ENCODE peak calls at places on chromosomes 3 and 15, in ten cellular contexts. P, K, X, S, R, B, Z, T, U and H are unnamed samples.

GRCh38 chr3:142578309-142579223 is at the start of gene ATR:
- DNase-seq in P (peak), K (peak), X (peak), S (peak), R (peak), B (peak), Z (peak), T (peak), U (peak), H (peak)

GRCh38 chr15:72319360-72319984 is 485 bp downstream of the CELF6 start:
- DNase-seq in P (no peak), K (peak), X (peak), S (peak), R (no peak), B (peak), Z (peak), T (peak), U (peak), H (no peak)

GRCh38 chr15:69591905-69592508 is 139.4 kb downstream of the RPLP1 start:
- DNase-seq in P (no peak), K (no peak), X (no peak), S (no peak), R (no peak), B (no peak), Z (no peak), T (no peak), U (no peak), H (no peak)

GRCh38 chr15:40486066-40486770 is 15.4 kb downstream of the CHST14 start:
- DNase-seq in P (no peak), K (no peak), X (no peak), S (peak), R (no peak), B (no peak), Z (peak), T (no peak), U (no peak), H (no peak)

GRCh38 chr3:108090066-108090700 is 648 bp downstream of the CD47 start:
- DNase-seq in P (no peak), K (no peak), X (no peak), S (peak), R (peak), B (peak), Z (no peak), T (peak), U (peak), H (no peak)

GRCh38 chr3:15536856-15537255 is 15.3 kb upstream of the COLQ start:
- DNase-seq in P (no peak), K (no peak), X (no peak), S (no peak), R (no peak), B (no peak), Z (no peak), T (no peak), U (no peak), H (no peak)

GRCh38 chr15:69976366-69976994 is 121.2 kb downstream of the TLE3 start:
- DNase-seq in P (no peak), K (no peak), X (peak), S (peak), R (no peak), B (peak), Z (no peak), T (no peak), U (peak), H (peak)

GRCh38 chr15:73078722-73079121 is 26.5 kb downstream of the NEO1 start:
- DNase-seq in P (peak), K (no peak), X (no peak), S (no peak), R (no peak), B (peak), Z (no peak), T (peak), U (peak), H (no peak)

GRCh38 chr3:1082024-1082633 is 10.7 kb upstream of the CNTN6 start:
- DNase-seq in P (no peak), K (no peak), X (no peak), S (peak), R (peak), B (peak), Z (peak), T (peak), U (peak), H (peak)

GRCh38 chr3:147409143-147410121 is at the start of gene ZIC1:
- DNase-seq in P (no peak), K (no peak), X (no peak), S (no peak), R (no peak), B (peak), Z (no peak), T (no peak), U (no peak), H (no peak)

GRCh38 chr3:120145498-120146285 is 51.4 kb upstream of the GSK3B start:
- DNase-seq in P (no peak), K (no peak), X (peak), S (peak), R (peak), B (no peak), Z (no peak), T (no peak), U (peak), H (no peak)

GRCh38 chr3:38587548-38588131 is 61.8 kb downstream of the SCN5A start:
- DNase-seq in P (no peak), K (peak), X (peak), S (no peak), R (no peak), B (no peak), Z (peak), T (no peak), U (no peak), H (no peak)

GRCh38 chr3:52005571-52005986 is 9.9 kb upstream of the RPL29 start:
- DNase-seq in P (peak), K (no peak), X (no peak), S (no peak), R (no peak), B (peak), Z (peak), T (no peak), U (peak), H (no peak)

GRCh38 chr3:150581174-150581573 is 21.9 kb upstream of the SELENOT start:
- DNase-seq in P (no peak), K (no peak), X (no peak), S (no peak), R (no peak), B (no peak), Z (no peak), T (no peak), U (no peak), H (no peak)

GRCh38 chr3:164390046-164390445 is 688.2 kb downstream of the SI start:
- DNase-seq in P (no peak), K (no peak), X (no peak), S (no peak), R (no peak), B (peak), Z (no peak), T (no peak), U (no peak), H (no peak)

GRCh38 chr3:172560026-172560425 is 36.8 kb upstream of the TNFSF10 start:
- DNase-seq in P (no peak), K (no peak), X (no peak), S (no peak), R (no peak), B (no peak), Z (no peak), T (no peak), U (no peak), H (no peak)

GRCh38 chr3:36201546-36201945 is 178.8 kb upstream of the STAC start:
- DNase-seq in P (no peak), K (no peak), X (no peak), S (no peak), R (no peak), B (peak), Z (no peak), T (no peak), U (no peak), H (no peak)

GRCh38 chr15:66682865-66683264 is 19.2 kb upstream of the SMAD6 start:
- DNase-seq in P (no peak), K (no peak), X (no peak), S (peak), R (no peak), B (no peak), Z (no peak), T (no peak), U (peak), H (no peak)

GRCh38 chr3:195584543-195584870 is 767 bp upstream of the APOD start:
- DNase-seq in P (no peak), K (no peak), X (no peak), S (no peak), R (no peak), B (no peak), Z (no peak), T (no peak), U (no peak), H (no peak)

GRCh38 chr3:56862352-56863062 is 60.8 kb upstream of the ARHGEF3 start:
- DNase-seq in P (no peak), K (no peak), X (no peak), S (peak), R (no peak), B (no peak), Z (no peak), T (no peak), U (peak), H (no peak)

GRCh38 chr3:186882881-186883685 is 40.6 kb downstream of the ADIPOQ start:
- DNase-seq in P (no peak), K (no peak), X (no peak), S (no peak), R (no peak), B (no peak), Z (no peak), T (no peak), U (peak), H (no peak)

GRCh38 chr15:73284073-73284472 is 84.7 kb downstream of the HCN4 start:
- DNase-seq in P (no peak), K (no peak), X (no peak), S (no peak), R (no peak), B (no peak), Z (no peak), T (no peak), U (peak), H (peak)

GRCh38 chr15:41546846-41547786 is 3.1 kb upstream of the RPAP1 start:
- DNase-seq in P (no peak), K (no peak), X (no peak), S (no peak), R (no peak), B (no peak), Z (no peak), T (no peak), U (peak), H (no peak)

GRCh38 chr15:62857411-62857853 is 185.1 kb upstream of the TPM1 start:
- DNase-seq in P (no peak), K (no peak), X (no peak), S (no peak), R (no peak), B (no peak), Z (no peak), T (no peak), U (no peak), H (no peak)

GRCh38 chr15:57618325-57618724 is 26.6 kb downstream of the MYZAP start:
- DNase-seq in P (no peak), K (no peak), X (no peak), S (no peak), R (no peak), B (no peak), Z (no peak), T (no peak), U (no peak), H (no peak)

GRCh38 chr3:188280627-188281026 is 126.7 kb downstream of the LPP start:
- DNase-seq in P (no peak), K (no peak), X (no peak), S (no peak), R (no peak), B (no peak), Z (no peak), T (no peak), U (no peak), H (no peak)

GRCh38 chr3:138348950-138349739 is 766 bp downstream of the MRAS start:
- DNase-seq in P (no peak), K (no peak), X (no peak), S (no peak), R (no peak), B (peak), Z (no peak), T (no peak), U (peak), H (no peak)

GRCh38 chr3:23991236-23992050 is 46.4 kb downstream of the NR1D2 start:
- DNase-seq in P (no peak), K (no peak), X (no peak), S (no peak), R (no peak), B (no peak), Z (no peak), T (no peak), U (no peak), H (peak)

GRCh38 chr3:66208189-66208588 is 12.6 kb upstream of the SLC25A26 start:
- DNase-seq in P (no peak), K (no peak), X (no peak), S (no peak), R (no peak), B (no peak), Z (no peak), T (no peak), U (no peak), H (no peak)

GRCh38 chr3:123881771-123882170 is 2.4 kb downstream of the MYLK start:
- DNase-seq in P (no peak), K (no peak), X (no peak), S (no peak), R (no peak), B (peak), Z (no peak), T (no peak), U (no peak), H (no peak)

GRCh38 chr3:99817047-99817436 is 620 bp upstream of the CMSS1 start:
- DNase-seq in P (no peak), K (no peak), X (no peak), S (no peak), R (no peak), B (peak), Z (no peak), T (no peak), U (no peak), H (no peak)

GRCh38 chr3:99817437-99818240 is at the start of gene CMSS1:
- DNase-seq in P (peak), K (peak), X (peak), S (peak), R (peak), B (peak), Z (peak), T (peak), U (peak), H (peak)

GRCh38 chr3:99823723-99824711 is 6.4 kb downstream of the CMSS1 start:
- DNase-seq in P (no peak), K (no peak), X (no peak), S (no peak), R (no peak), B (no peak), Z (no peak), T (no peak), U (no peak), H (no peak)

GRCh38 chr3:99818818-99819217 is 1.2 kb downstream of the CMSS1 start:
- DNase-seq in P (no peak), K (no peak), X (no peak), S (no peak), R (no peak), B (no peak), Z (no peak), T (no peak), U (no peak), H (no peak)
- H3K4me3 ChIP-seq in P (peak), K (no peak), X (peak), S (peak), R (no peak), B (peak), Z (no peak), T (no peak), U (peak), H (peak)

DNA sequence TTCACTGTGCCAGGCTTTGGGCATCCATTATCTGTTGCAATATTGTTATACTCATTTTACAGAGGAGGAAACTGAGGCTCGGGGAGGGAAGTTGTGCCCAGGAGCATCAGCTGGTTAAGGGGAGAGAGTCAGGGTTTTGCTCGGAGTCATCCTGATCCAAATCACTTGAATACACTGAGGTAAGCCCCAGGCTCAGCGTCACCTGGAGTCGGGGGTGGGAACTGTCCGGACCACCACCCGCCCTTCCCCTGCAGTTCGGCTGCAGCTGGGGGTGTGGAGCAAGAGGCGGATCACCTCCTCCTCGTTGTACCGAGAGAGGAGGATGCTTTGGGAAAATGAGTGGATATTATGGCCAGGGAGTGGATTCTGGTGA is 646 bp downstream of the HRH1 start:
- DNase-seq in P (no peak), K (peak), X (no peak), S (no peak), R (no peak), B (peak), Z (no peak), T (no peak), U (peak), H (no peak)
- H3K4me3 ChIP-seq in P (peak), K (no peak), X (no peak), S (no peak), R (peak), B (peak), Z (peak), T (peak), U (peak), H (no peak)

DNA sequence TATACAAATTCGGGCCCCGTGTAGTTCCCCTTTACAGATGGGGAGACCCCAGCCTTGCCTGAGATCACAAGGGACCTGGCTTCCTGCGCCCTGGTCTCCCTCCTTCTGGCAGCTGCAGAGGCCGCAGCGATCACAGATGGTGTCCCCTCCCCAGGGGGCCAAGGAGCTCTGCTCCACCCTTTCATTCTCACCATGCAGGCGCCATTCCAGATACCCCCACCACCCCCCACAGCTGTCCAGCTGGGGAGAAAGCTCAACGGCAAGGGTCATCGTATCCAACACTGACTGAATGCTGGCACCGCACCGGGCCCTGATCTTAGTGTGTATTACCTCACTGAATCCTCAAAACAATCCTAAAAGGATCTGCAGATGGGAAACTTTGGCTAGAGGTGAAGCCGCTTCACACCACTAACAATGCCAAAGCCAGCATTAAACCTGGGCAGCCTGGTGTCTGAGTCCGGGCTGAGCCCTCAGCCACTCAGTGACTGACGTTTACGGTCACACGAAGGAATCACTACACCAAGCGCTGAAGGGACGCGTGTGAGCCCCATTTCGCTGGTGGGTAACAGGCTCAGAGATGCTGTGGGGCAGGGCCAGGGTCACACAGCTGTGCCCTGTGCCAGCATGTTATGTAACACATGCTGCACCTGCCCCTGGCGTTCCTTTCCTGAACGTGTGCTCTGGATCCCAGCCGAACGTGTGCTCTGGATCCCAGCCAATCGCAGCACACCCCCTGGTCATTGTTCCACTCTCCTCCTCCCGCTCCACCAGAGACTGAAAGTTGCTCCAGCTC is 51.9 kb downstream of the IQSEC1 start:
- DNase-seq in P (no peak), K (peak), X (no peak), S (peak), R (no peak), B (no peak), Z (peak), T (no peak), U (peak), H (no peak)
- H3K4me3 ChIP-seq in P (peak), K (peak), X (no peak), S (peak), R (no peak), B (no peak), Z (no peak), T (no peak), U (no peak), H (no peak)

DNA sequence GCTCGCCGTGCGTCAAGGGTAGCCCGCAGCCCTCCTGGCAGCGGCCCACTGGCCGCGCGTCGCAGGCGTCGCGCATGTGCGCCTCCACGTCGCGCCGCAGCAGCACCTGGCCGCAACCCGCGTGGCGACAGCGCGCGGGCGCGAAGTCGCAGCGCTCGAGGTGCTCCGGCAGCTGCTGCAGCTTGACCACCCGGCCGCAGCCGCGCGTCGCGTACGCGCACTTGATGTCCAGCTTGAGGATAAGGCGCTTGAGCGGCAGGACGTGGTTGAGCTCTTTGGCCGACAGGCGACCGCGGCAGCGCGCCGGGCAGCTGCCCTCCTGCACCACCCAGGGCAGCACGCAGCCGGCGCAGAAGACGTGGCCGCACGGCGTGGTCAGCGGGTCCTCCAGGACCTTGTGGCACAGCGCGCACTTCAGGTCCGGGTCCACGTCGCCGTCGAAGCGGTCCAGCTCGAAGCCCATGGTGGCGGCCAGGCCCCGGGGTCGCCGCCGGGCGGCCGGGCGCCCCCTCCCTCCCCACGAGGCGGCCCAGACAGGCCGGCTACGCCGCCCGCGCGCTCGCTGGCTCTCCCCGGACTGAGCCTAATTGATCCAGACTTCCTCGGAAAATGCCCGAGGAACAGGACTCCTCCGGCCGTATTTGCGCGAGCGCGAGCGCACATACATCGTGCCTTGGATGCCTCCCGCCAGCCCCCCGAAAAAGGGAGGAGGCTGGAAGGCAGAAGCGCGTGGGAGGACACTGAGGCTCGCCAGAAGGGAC is at the start of gene PDZRN3:
- DNase-seq in P (no peak), K (no peak), X (no peak), S (no peak), R (peak), B (peak), Z (peak), T (peak), U (peak), H (no peak)
- H3K4me3 ChIP-seq in P (peak), K (peak), X (no peak), S (no peak), R (peak), B (peak), Z (peak), T (peak), U (peak), H (no peak)

GRCh38 chr3:116886202-116886893 is 176.8 kb downstream of the TUSC7 start:
- DNase-seq in P (no peak), K (no peak), X (no peak), S (peak), R (no peak), B (no peak), Z (no peak), T (no peak), U (no peak), H (no peak)
- H3K4me3 ChIP-seq in P (no peak), K (no peak), X (no peak), S (no peak), R (no peak), B (no peak), Z (no peak), T (no peak), U (no peak), H (no peak)

DNA sequence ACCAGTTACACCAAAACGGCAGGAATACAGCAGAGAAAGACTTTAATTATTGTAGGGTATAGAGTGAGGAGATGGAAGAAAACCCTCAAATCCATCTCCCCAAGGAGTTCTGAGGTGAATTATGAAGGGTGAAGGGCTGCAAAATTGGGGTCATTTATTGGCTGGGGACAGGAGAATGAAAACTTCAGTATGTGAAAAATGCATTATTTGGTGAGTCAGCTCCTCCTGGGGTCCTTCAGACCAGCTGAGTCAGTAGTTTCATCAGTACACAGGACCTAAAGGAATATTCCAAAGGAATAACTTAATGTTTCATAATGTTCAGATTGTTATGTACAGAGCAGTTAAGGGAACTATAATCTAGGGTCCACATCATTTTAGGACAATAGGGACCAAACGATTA is 566.0 kb downstream of the GBE1 start:
- DNase-seq in P (no peak), K (no peak), X (no peak), S (no peak), R (no peak), B (no peak), Z (no peak), T (no peak), U (peak), H (no peak)
- H3K4me3 ChIP-seq in P (no peak), K (no peak), X (no peak), S (no peak), R (no peak), B (no peak), Z (no peak), T (no peak), U (no peak), H (no peak)

GRCh38 chr15:74696808-74697207 is 984 bp upstream of the EDC3 start:
- DNase-seq in P (no peak), K (no peak), X (no peak), S (no peak), R (no peak), B (no peak), Z (no peak), T (no peak), U (no peak), H (no peak)
- H3K4me3 ChIP-seq in P (peak), K (no peak), X (peak), S (peak), R (no peak), B (peak), Z (peak), T (no peak), U (peak), H (peak)